ENCODE peak calls at places on chromosomes 5 and 9, in four cellular contexts. Z is BE2C; E is HAP-1; Y is CD8-positive, alpha-beta T cell. V is an unnamed sample. For H3K9me3, the result is how much of the 10 kb centered on the place peaks cover.

GRCh38 chr9:122190597-122191381 is 31.1 kb downstream of the MORN5 start:
- DNase-seq in Y (no peak), Z (no peak), E (no peak), V (no peak)

GRCh38 chr5:168295574-168296201 is 4.2 kb downstream of the WWC1 start:
- DNase-seq in Y (no peak), Z (no peak), E (no peak), V (no peak)

GRCh38 chr5:137036630-137037029 is 462.5 kb downstream of the SPOCK1 start:
- DNase-seq in Z (no peak), Y (no peak), E (no peak), V (no peak)

GRCh38 chr5:133605323-133605722 is 7.0 kb downstream of the FSTL4 start:
- DNase-seq in E (no peak), Z (peak), Y (no peak), V (no peak)

GRCh38 chr5:132483101-132483500 is 7.5 kb downstream of the IRF1 start:
- DNase-seq in E (no peak), Y (no peak), Z (no peak), V (peak)

GRCh38 chr5:1224631-1225030 is 550 bp upstream of the SLC6A18 start:
- DNase-seq in E (no peak), Y (no peak), Z (no peak), V (no peak)

GRCh38 chr9:72129271-72130156 is 19.7 kb upstream of the GDA start:
- DNase-seq in E (no peak), Y (no peak), Z (no peak), V (no peak)

GRCh38 chr9:74555625-74556024 is 58.5 kb downstream of the RORB start:
- DNase-seq in Z (no peak), E (no peak), Y (no peak), V (no peak)

GRCh38 chr9:108913391-108913790 is 20.5 kb downstream of the ELP1 start:
- DNase-seq in Y (no peak), Z (no peak), E (no peak), V (no peak)

GRCh38 chr5:143652104-143652700 is 159.8 kb upstream of the HMHB1 start:
- DNase-seq in Y (no peak), Z (no peak), E (no peak), V (no peak)

GRCh38 chr9:130343445-130343918 is 77.9 kb downstream of the HMCN2 start:
- DNase-seq in Z (peak), Y (peak), E (no peak), V (no peak)

GRCh38 chr9:26975728-26976707 is 19.8 kb downstream of the IFT74 start:
- DNase-seq in Z (peak), E (no peak), Y (no peak), V (no peak)

GRCh38 chr9:35357826-35358225 is 132.1 kb upstream of the RUSC2 start:
- DNase-seq in Y (no peak), E (no peak), Z (no peak), V (no peak)

GRCh38 chr5:66909364-66909763 is 287.2 kb downstream of the CD180 start:
- DNase-seq in E (no peak), Z (no peak), Y (no peak), V (no peak)

GRCh38 chr5:51326844-51327243 is 56.4 kb upstream of the ISL1 start:
- DNase-seq in Z (no peak), E (peak), Y (no peak), V (no peak)
- H3K9me3 ChIP-seq in Z (under half), E (under half), Y (under half), V (under half)

GRCh38 chr5:84383296-84383815 is 1.3 kb downstream of the EDIL3 start:
- DNase-seq in Y (no peak), E (no peak), Z (no peak), V (no peak)
- H3K9me3 ChIP-seq in Y (under half), E (under half), Z (under half), V (under half)

DNA sequence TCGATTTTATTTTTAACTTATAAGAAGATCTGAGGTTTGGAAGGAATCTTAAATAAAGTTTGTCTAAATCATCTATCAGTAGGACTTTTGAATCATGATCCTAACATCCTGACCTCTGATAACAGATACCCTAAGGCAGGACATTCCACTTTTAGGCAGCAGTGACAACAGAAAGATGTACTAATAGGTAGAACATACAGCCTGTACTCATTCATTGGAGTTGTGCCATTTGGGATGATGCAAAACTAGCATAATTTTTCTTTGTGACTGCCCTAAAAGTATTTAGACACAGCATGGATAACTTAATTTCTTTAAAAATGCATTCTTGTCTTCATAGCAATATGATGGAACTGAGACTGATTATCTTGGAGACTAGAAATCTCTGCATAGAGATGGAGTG is 39.7 kb downstream of the CDC42SE2 start:
- DNase-seq in Y (no peak), Z (no peak), E (no peak), V (no peak)
- H3K9me3 ChIP-seq in Y (under half), Z (under half), E (under half), V (under half)

GRCh38 chr5:150905312-150905683 is 518 bp upstream of the ZNF300 start:
- DNase-seq in Z (no peak), Y (no peak), E (no peak), V (no peak)
- H3K9me3 ChIP-seq in Z (under half), Y (under half), E (under half), V (under half)

GRCh38 chr5:141199359-141200235 is at the start of gene PCDHB11:
- DNase-seq in E (peak), Y (no peak), Z (no peak), V (no peak)
- H3K9me3 ChIP-seq in E (under half), Y (under half), Z (under half), V (under half)

V was measured in T-helper 17 cell.